ENCODE peak calls at places on chromosome 6, in six cellular contexts. K is GM23338; V is lower leg skin; I is amygdala; L is colonic mucosa; M is effector CD4-positive, alpha-beta T cell. G is an unnamed sample.

GRCh38 chr6:103183831-103184411 is 1675.8 kb downstream of the HACE1 start:
- DNase-seq in I (no peak), L (no peak), V (no peak), M (no peak), K (peak; percentile 32), G (peak; percentile 28)

GRCh38 chr6:46419576-46420002 is 71.7 kb downstream of the RCAN2 start:
- DNase-seq in V (no peak), M (no peak), I (peak; percentile 7), K (peak; percentile 84), L (peak; percentile 72), G (peak; percentile 68)

GRCh38 chr6:37242042-37242428 is 15.5 kb upstream of the TBC1D22B start:
- DNase-seq in K (no peak), V (no peak), I (no peak), L (no peak), M (no peak), G (no peak)

GRCh38 chr6:19472850-19473249 is 364.3 kb upstream of the ID4 start:
- DNase-seq in V (no peak), K (peak; percentile 60), I (no peak), M (no peak), L (no peak), G (peak; percentile 27)

GRCh38 chr6:45727824-45728449 is 287.7 kb downstream of the CLIC5 start:
- DNase-seq in K (no peak), V (no peak), M (no peak), I (no peak), L (no peak), G (no peak)

GRCh38 chr6:4153514-4153985 is 18.2 kb upstream of the ECI2 start:
- DNase-seq in K (no peak), V (no peak), M (no peak), L (no peak), I (no peak), G (no peak)

GRCh38 chr6:83921315-83921714 is 61.8 kb downstream of the CYB5R4 start:
- DNase-seq in L (no peak), V (no peak), M (no peak), I (no peak), K (peak; percentile 52), G (peak; percentile 54)

GRCh38 chr6:151374024-151374423 is 17.3 kb downstream of the ZBTB2 start:
- DNase-seq in K (peak; percentile 55), M (no peak), V (no peak), I (no peak), L (no peak), G (peak; percentile 80)

GRCh38 chr6:43496370-43497128 is 13.6 kb downstream of the LRRC73 start:
- DNase-seq in K (peak; percentile 72), L (no peak), M (no peak), V (peak; percentile 89), I (peak; percentile 26), G (peak; percentile 91)

GRCh38 chr6:139290787-139291294 is 957 bp downstream of the TXLNB start:
- DNase-seq in K (no peak), M (no peak), L (no peak), V (no peak), I (no peak), G (no peak)

GRCh38 chr6:36780517-36781210 is 58.6 kb downstream of the CPNE5 start:
- DNase-seq in L (peak; percentile 47), M (no peak), V (no peak), K (no peak), I (no peak), G (no peak)

GRCh38 chr6:449486-450419 is 58.2 kb downstream of the IRF4 start:
- DNase-seq in M (no peak), L (no peak), K (no peak), V (peak; percentile 63), I (no peak), G (no peak)

GRCh38 chr6:20769651-20770050 is 235.4 kb downstream of the CDKAL1 start:
- DNase-seq in M (no peak), K (no peak), L (no peak), V (no peak), I (no peak), G (no peak)

GRCh38 chr6:87654880-87655454 is 47.1 kb downstream of the AKIRIN2 start:
- DNase-seq in K (no peak), V (no peak), I (no peak), L (no peak), M (no peak), G (no peak)

GRCh38 chr6:2971420-2972218 is at the start of gene SERPINB6:
- DNase-seq in V (peak; percentile 96), K (peak; percentile 58), L (peak; percentile 89), M (peak; percentile 12), I (peak; percentile 85), G (no peak)

G was measured in mesendoderm.